ENCODE peak calls at places on chromosome 20, in four cellular contexts. One of them, this sample, is unnamed.

GRCh38 chr20:7924692-7925091 is 15.6 kb downstream of the HAO1 start:
- DNase-seq in H4: peak
- DNase-seq in fibroblast of the conjunctiva: peak
- DNase-seq in stimulated activated CD4-positive, alpha-beta T cell treated with anti-CD3 and anti-CD28 coated beads, Interleukin-1b, Interleukin-23, amount 100 ng/mL, for 1 hour: no peak
- DNase-seq in this sample: peak

GRCh38 chr20:38158701-38159325 is 6.3 kb downstream of the TGM2 start:
- DNase-seq in H4: no peak
- DNase-seq in fibroblast of the conjunctiva: no peak
- DNase-seq in stimulated activated CD4-positive, alpha-beta T cell treated with anti-CD3 and anti-CD28 coated beads, Interleukin-1b, Interleukin-23, amount 100 ng/mL, for 1 hour: no peak
- DNase-seq in this sample: no peak

GRCh38 chr20:58549231-58549630 is 34.0 kb upstream of the APCDD1L start:
- DNase-seq in H4: no peak
- DNase-seq in fibroblast of the conjunctiva: no peak
- DNase-seq in stimulated activated CD4-positive, alpha-beta T cell treated with anti-CD3 and anti-CD28 coated beads, Interleukin-1b, Interleukin-23, amount 100 ng/mL, for 1 hour: no peak
- DNase-seq in this sample: no peak

GRCh38 chr20:39986231-39986904 is 702.7 kb downstream of the MAFB start:
- DNase-seq in H4: no peak
- DNase-seq in fibroblast of the conjunctiva: peak
- DNase-seq in stimulated activated CD4-positive, alpha-beta T cell treated with anti-CD3 and anti-CD28 coated beads, Interleukin-1b, Interleukin-23, amount 100 ng/mL, for 1 hour: no peak
- DNase-seq in this sample: peak

GRCh38 chr20:63254536-63255384 is 497 bp upstream of the NKAIN4 start:
- DNase-seq in H4: no peak
- DNase-seq in fibroblast of the conjunctiva: no peak
- DNase-seq in stimulated activated CD4-positive, alpha-beta T cell treated with anti-CD3 and anti-CD28 coated beads, Interleukin-1b, Interleukin-23, amount 100 ng/mL, for 1 hour: no peak
- DNase-seq in this sample: no peak

GRCh38 chr20:22586645-22587310 is 2.4 kb upstream of the FOXA2 start:
- DNase-seq in H4: no peak
- DNase-seq in fibroblast of the conjunctiva: no peak
- DNase-seq in stimulated activated CD4-positive, alpha-beta T cell treated with anti-CD3 and anti-CD28 coated beads, Interleukin-1b, Interleukin-23, amount 100 ng/mL, for 1 hour: no peak
- DNase-seq in this sample: no peak

GRCh38 chr20:38184098-38184497 is 19.0 kb upstream of the TGM2 start:
- DNase-seq in H4: no peak
- DNase-seq in fibroblast of the conjunctiva: no peak
- DNase-seq in stimulated activated CD4-positive, alpha-beta T cell treated with anti-CD3 and anti-CD28 coated beads, Interleukin-1b, Interleukin-23, amount 100 ng/mL, for 1 hour: no peak
- DNase-seq in this sample: no peak

GRCh38 chr20:32203556-32204484 is 3.7 kb downstream of the PLAGL2 start:
- DNase-seq in H4: no peak
- DNase-seq in fibroblast of the conjunctiva: no peak
- DNase-seq in stimulated activated CD4-positive, alpha-beta T cell treated with anti-CD3 and anti-CD28 coated beads, Interleukin-1b, Interleukin-23, amount 100 ng/mL, for 1 hour: peak
- DNase-seq in this sample: no peak

GRCh38 chr20:4645621-4646020 is 76.1 kb upstream of the PRND start:
- DNase-seq in H4: no peak
- DNase-seq in fibroblast of the conjunctiva: no peak
- DNase-seq in stimulated activated CD4-positive, alpha-beta T cell treated with anti-CD3 and anti-CD28 coated beads, Interleukin-1b, Interleukin-23, amount 100 ng/mL, for 1 hour: no peak
- DNase-seq in this sample: no peak

GRCh38 chr20:6855074-6855473 is 87.6 kb downstream of the BMP2 start:
- DNase-seq in H4: no peak
- DNase-seq in fibroblast of the conjunctiva: no peak
- DNase-seq in stimulated activated CD4-positive, alpha-beta T cell treated with anti-CD3 and anti-CD28 coated beads, Interleukin-1b, Interleukin-23, amount 100 ng/mL, for 1 hour: no peak
- DNase-seq in this sample: no peak

GRCh38 chr20:32709528-32710121 is 33.6 kb downstream of the COMMD7 start:
- DNase-seq in H4: no peak
- DNase-seq in fibroblast of the conjunctiva: no peak
- DNase-seq in stimulated activated CD4-positive, alpha-beta T cell treated with anti-CD3 and anti-CD28 coated beads, Interleukin-1b, Interleukin-23, amount 100 ng/mL, for 1 hour: no peak
- DNase-seq in this sample: no peak

GRCh38 chr20:50621068-50621467 is 70.3 kb downstream of the RIPOR3 start:
- DNase-seq in H4: no peak
- DNase-seq in fibroblast of the conjunctiva: no peak
- DNase-seq in stimulated activated CD4-positive, alpha-beta T cell treated with anti-CD3 and anti-CD28 coated beads, Interleukin-1b, Interleukin-23, amount 100 ng/mL, for 1 hour: no peak
- DNase-seq in this sample: no peak

GRCh38 chr20:58100731-58101356 is 127.6 kb downstream of the ANKRD60 start:
- DNase-seq in H4: no peak
- DNase-seq in fibroblast of the conjunctiva: no peak
- DNase-seq in stimulated activated CD4-positive, alpha-beta T cell treated with anti-CD3 and anti-CD28 coated beads, Interleukin-1b, Interleukin-23, amount 100 ng/mL, for 1 hour: no peak
- DNase-seq in this sample: no peak

GRCh38 chr20:34022154-34022842 is 28.6 kb downstream of the RALY start:
- DNase-seq in H4: no peak
- DNase-seq in fibroblast of the conjunctiva: no peak
- DNase-seq in stimulated activated CD4-positive, alpha-beta T cell treated with anti-CD3 and anti-CD28 coated beads, Interleukin-1b, Interleukin-23, amount 100 ng/mL, for 1 hour: no peak
- DNase-seq in this sample: no peak

GRCh38 chr20:21684671-21685070 is 20.8 kb upstream of the PAX1 start:
- DNase-seq in H4: no peak
- DNase-seq in fibroblast of the conjunctiva: no peak
- DNase-seq in stimulated activated CD4-positive, alpha-beta T cell treated with anti-CD3 and anti-CD28 coated beads, Interleukin-1b, Interleukin-23, amount 100 ng/mL, for 1 hour: no peak
- DNase-seq in this sample: no peak

GRCh38 chr20:1489764-1490436 is 1.3 kb downstream of the SIRPB2 start:
- DNase-seq in H4: no peak
- DNase-seq in fibroblast of the conjunctiva: no peak
- DNase-seq in stimulated activated CD4-positive, alpha-beta T cell treated with anti-CD3 and anti-CD28 coated beads, Interleukin-1b, Interleukin-23, amount 100 ng/mL, for 1 hour: no peak
- DNase-seq in this sample: no peak